ENCODE peak calls at places on chromosomes 7 and 10, in eight cellular contexts. J is H1, M is PC-9, Z is pancreas, O is GM23338, X is transverse colon, H is psoas muscle, L is HL-60. D is an unnamed sample.

GRCh38 chr10:21398549-21399345 is 126.7 kb downstream of the SKIDA1 start:
- DNase-seq in J (no peak), M (peak), Z (no peak), O (no peak), X (no peak), H (no peak), L (no peak), D (no peak)

GRCh38 chr10:123854003-123854402 is 37.6 kb downstream of the CPXM2 start:
- DNase-seq in J (no peak), M (no peak), Z (no peak), O (no peak), X (no peak), H (no peak), L (no peak), D (no peak)

GRCh38 chr7:116231543-116232401 is 21.4 kb downstream of the TES start:
- DNase-seq in J (no peak), M (no peak), Z (no peak), O (no peak), X (no peak), H (no peak), L (no peak), D (no peak)

GRCh38 chr10:103592186-103593021 is 98.9 kb downstream of the NEURL1 start:
- DNase-seq in J (peak), M (peak), Z (peak), O (peak), X (peak), H (peak), L (no peak), D (peak)

GRCh38 chr7:31488562-31489203 is 25.2 kb upstream of the ITPRID1 start:
- DNase-seq in J (peak), M (peak), Z (no peak), O (peak), X (peak), H (no peak), L (peak), D (no peak)

GRCh38 chr7:30173058-30173897 is 38.5 kb downstream of the MTURN start:
- DNase-seq in J (no peak), M (peak), Z (peak), O (no peak), X (peak), H (peak), L (no peak), D (peak)

GRCh38 chr10:34505338-34505737 is 309.8 kb downstream of the PARD3 start:
- DNase-seq in J (no peak), M (no peak), Z (no peak), O (no peak), X (no peak), H (no peak), L (no peak), D (no peak)

GRCh38 chr7:31883761-31884164 is 186.4 kb downstream of the PDE1C start:
- DNase-seq in J (no peak), M (no peak), Z (no peak), O (no peak), X (no peak), H (no peak), L (peak), D (peak)

GRCh38 chr7:33853361-33854062 is 51.8 kb upstream of the BMPER start:
- DNase-seq in J (no peak), M (no peak), Z (no peak), O (no peak), X (no peak), H (no peak), L (no peak), D (no peak)

GRCh38 chr7:136887317-136887716 is 18.9 kb downstream of the CHRM2 start:
- DNase-seq in J (no peak), M (no peak), Z (no peak), O (no peak), X (no peak), H (no peak), L (no peak), D (no peak)

GRCh38 chr7:134602921-134603394 is 43.7 kb upstream of the BPGM start:
- DNase-seq in J (no peak), M (no peak), Z (no peak), O (no peak), X (no peak), H (no peak), L (peak), D (no peak)

GRCh38 chr10:123573236-123574147 is 92.7 kb upstream of the GPR26 start:
- DNase-seq in J (peak), M (peak), Z (peak), O (peak), X (peak), H (no peak), L (peak), D (no peak)

GRCh38 chr10:3399756-3400155 is 227.2 kb upstream of the PITRM1 start:
- DNase-seq in J (no peak), M (peak), Z (no peak), O (no peak), X (no peak), H (no peak), L (no peak), D (no peak)

GRCh38 chr10:90023950-90024349 is 322.6 kb downstream of the KIF20B start:
- DNase-seq in J (no peak), M (no peak), Z (no peak), O (no peak), X (no peak), H (no peak), L (no peak), D (no peak)

GRCh38 chr10:48444266-48444665 is 137.8 kb downstream of the MAPK8 start:
- DNase-seq in J (no peak), M (no peak), Z (no peak), O (peak), X (no peak), H (no peak), L (no peak), D (peak)

GRCh38 chr10:92157374-92157773 is 133.5 kb downstream of the CPEB3 start:
- DNase-seq in J (no peak), M (no peak), Z (no peak), O (no peak), X (no peak), H (no peak), L (no peak), D (no peak)

GRCh38 chr10:91590904-91591791 is 41.7 kb downstream of the PPP1R3C start:
- DNase-seq in J (no peak), M (no peak), Z (peak), O (no peak), X (peak), H (peak), L (no peak), D (no peak)

GRCh38 chr10:127845756-127846155 is 47.0 kb downstream of the CLRN3 start:
- DNase-seq in J (no peak), M (no peak), Z (no peak), O (no peak), X (no peak), H (no peak), L (no peak), D (no peak)

GRCh38 chr10:31808258-31809218 is 120.1 kb downstream of the ARHGAP12 start:
- DNase-seq in J (no peak), M (no peak), Z (no peak), O (peak), X (peak), H (peak), L (peak), D (peak)

GRCh38 chr10:58638406-58638805 is 125.7 kb downstream of the BICC1 start:
- DNase-seq in J (no peak), M (no peak), Z (no peak), O (no peak), X (no peak), H (no peak), L (no peak), D (no peak)

GRCh38 chr10:104085801-104086400 is at the start of gene COL17A1:
- DNase-seq in J (no peak), M (no peak), Z (no peak), O (no peak), X (peak), H (no peak), L (no peak), D (no peak)

GRCh38 chr7:727806-728460 is 852 bp upstream of the PRKAR1B start:
- DNase-seq in J (no peak), M (no peak), Z (no peak), O (peak), X (no peak), H (no peak), L (no peak), D (no peak)

GRCh38 chr7:128076831-128077271 is 45.6 kb upstream of the LRRC4 start:
- DNase-seq in J (no peak), M (peak), Z (peak), O (no peak), X (peak), H (peak), L (peak), D (no peak)

GRCh38 chr7:44987996-44988395 is 9.2 kb upstream of the MYO1G start:
- DNase-seq in J (no peak), M (no peak), Z (no peak), O (no peak), X (no peak), H (no peak), L (no peak), D (no peak)

GRCh38 chr7:124764847-124765400 is 668 bp downstream of the GPR37 start:
- DNase-seq in J (no peak), M (peak), Z (no peak), O (peak), X (peak), H (peak), L (no peak), D (no peak)

GRCh38 chr7:41028591-41028990 is 674.3 kb downstream of the INHBA start:
- DNase-seq in J (no peak), M (no peak), Z (no peak), O (no peak), X (no peak), H (no peak), L (no peak), D (no peak)

GRCh38 chr7:5231811-5232484 is 41.9 kb downstream of the WIPI2 start:
- DNase-seq in J (no peak), M (no peak), Z (no peak), O (no peak), X (peak), H (peak), L (no peak), D (peak)

GRCh38 chr7:77587276-77587675 is 50.2 kb downstream of the PTPN12 start:
- DNase-seq in J (no peak), M (no peak), Z (no peak), O (no peak), X (no peak), H (no peak), L (no peak), D (no peak)

GRCh38 chr7:129671276-129671675 is 59.8 kb downstream of the NRF1 start:
- DNase-seq in J (no peak), M (no peak), Z (no peak), O (no peak), X (no peak), H (no peak), L (no peak), D (no peak)

GRCh38 chr7:33719059-33719581 is 186.2 kb upstream of the BMPER start:
- DNase-seq in J (no peak), M (no peak), Z (no peak), O (no peak), X (no peak), H (peak), L (no peak), D (no peak)

GRCh38 chr10:131859341-131860020 is 41.3 kb upstream of the PPP2R2D start:
- DNase-seq in J (no peak), M (no peak), Z (no peak), O (no peak), X (no peak), H (no peak), L (no peak), D (no peak)

GRCh38 chr7:26868841-26869505 is 4.6 kb upstream of the SKAP2 start:
- DNase-seq in J (no peak), M (no peak), Z (no peak), O (no peak), X (no peak), H (no peak), L (no peak), D (no peak)

GRCh38 chr7:76011437-76011836 is 17.0 kb upstream of the TMEM120A start:
- DNase-seq in J (no peak), M (no peak), Z (no peak), O (no peak), X (no peak), H (peak), L (no peak), D (no peak)

GRCh38 chr10:57026307-57026706 is 665.2 kb upstream of the ZWINT start:
- DNase-seq in J (no peak), M (no peak), Z (no peak), O (no peak), X (no peak), H (no peak), L (no peak), D (no peak)

GRCh38 chr10:116053910-116054309 is 219.1 kb downstream of the GFRA1 start:
- DNase-seq in J (peak), M (no peak), Z (no peak), O (peak), X (no peak), H (peak), L (no peak), D (no peak)

GRCh38 chr10:60399343-60399742 is 9.7 kb upstream of the ANK3 start:
- DNase-seq in J (no peak), M (no peak), Z (no peak), O (peak), X (no peak), H (no peak), L (no peak), D (no peak)

GRCh38 chr7:149811221-149811620 is 27.0 kb upstream of the ZNF862 start:
- DNase-seq in J (no peak), M (no peak), Z (no peak), O (peak), X (no peak), H (no peak), L (no peak), D (no peak)
- TF ChIP-seq CTCF in J (no peak), M (peak), Z (no peak), O (peak), X (no peak), H (no peak), L (no peak), D (no peak)

DNA sequence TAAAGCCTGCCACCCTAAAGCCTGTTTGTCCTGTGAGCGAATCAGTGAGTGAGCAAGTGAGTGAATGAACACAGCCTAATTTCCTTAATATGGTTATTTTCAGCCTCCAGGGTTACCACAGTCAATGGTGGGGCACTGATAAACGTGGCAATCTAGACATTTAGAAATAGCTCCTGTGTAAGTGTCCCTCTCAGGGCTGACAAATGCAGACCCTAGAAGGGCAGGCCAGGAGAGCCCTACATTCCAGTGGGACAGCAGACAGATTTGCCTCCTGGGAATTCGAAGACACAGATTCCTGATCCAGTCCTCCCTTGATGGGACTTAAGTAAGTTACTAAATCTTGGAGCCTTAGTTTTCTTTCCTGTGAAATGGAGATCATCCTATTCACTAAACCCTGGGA is 54.6 kb upstream of the TM9SF3 start:
- DNase-seq in J (no peak), M (no peak), Z (no peak), O (no peak), X (no peak), H (no peak), L (no peak), D (no peak)
- H3K27ac ChIP-seq in J (no peak), M (no peak), Z (peak), O (no peak), X (no peak), H (no peak), L (no peak), D (no peak)

DNA sequence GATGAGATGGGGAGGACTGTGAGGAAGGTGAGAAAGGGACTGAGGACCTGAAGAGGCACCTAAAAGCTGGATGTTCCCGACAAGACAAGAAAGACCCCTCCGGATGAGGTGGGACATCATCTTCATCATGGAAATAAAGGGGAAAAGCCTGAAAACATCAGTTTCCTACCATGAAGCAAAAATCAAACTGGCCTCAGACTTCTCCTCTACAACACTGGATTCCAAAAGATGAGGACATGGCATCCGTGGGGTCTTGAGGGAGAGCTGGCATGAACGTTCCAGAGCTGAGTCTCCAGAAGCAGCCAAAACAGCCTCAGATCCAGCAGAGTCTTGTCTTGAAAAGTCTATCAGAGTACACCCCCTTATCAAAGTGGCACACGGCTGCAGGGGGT is 44.5 kb downstream of the DIP2C start:
- DNase-seq in J (no peak), M (no peak), Z (no peak), O (no peak), X (peak), H (no peak), L (no peak), D (no peak)
- H3K4me3 ChIP-seq in J (no peak), M (no peak), Z (no peak), O (no peak), X (no peak), H (no peak), L (no peak), D (no peak)

GRCh38 chr7:156819733-156820295 is 73.2 kb downstream of the LMBR1 start:
- DNase-seq in J (no peak), M (no peak), Z (no peak), O (no peak), X (no peak), H (no peak), L (no peak), D (no peak)
- TF ChIP-seq CTCF in J (no peak), M (no peak), Z (no peak), O (no peak), X (no peak), H (no peak), L (no peak), D (no peak)

DNA sequence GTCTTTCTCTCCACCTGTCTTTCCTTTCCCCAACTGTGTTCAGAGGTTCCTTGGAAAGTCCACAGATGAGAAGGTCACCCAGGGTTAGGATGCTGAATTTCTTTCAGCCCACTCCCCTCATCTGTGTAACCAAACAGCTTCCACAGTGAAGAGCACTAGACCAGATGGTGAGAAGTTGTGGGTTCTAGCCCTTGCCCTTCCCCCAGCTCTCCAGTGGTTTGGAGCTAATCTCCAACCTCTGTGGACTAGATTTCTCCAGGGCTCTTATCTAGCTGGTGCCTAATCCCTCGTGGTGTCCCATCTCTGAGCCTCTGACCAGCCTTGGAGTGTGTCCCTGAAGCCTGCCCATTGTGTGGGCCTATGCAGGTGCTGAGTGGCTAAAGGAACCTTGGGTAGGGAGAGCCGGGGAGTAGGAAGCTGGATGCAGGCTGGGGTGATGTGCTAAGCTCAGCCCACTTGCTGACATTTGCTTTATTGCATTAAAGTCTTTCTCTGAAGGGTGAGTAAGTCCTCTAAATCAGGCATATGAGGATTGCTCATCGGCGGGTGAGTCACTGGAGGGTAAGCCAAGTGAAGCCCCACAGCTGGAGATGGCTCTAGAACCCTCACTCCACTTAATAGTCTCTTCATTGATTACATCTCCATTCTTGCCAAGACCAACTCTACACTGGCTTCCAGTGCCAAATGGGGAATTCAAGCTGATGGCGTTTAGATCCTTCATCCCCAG is 14.9 kb downstream of the DUSP5 start:
- DNase-seq in J (no peak), M (no peak), Z (no peak), O (no peak), X (no peak), H (no peak), L (no peak), D (no peak)
- H3K27ac ChIP-seq in J (no peak), M (peak), Z (no peak), O (no peak), X (no peak), H (no peak), L (no peak), D (no peak)

GRCh38 chr7:47513741-47514241 is 68.1 kb downstream of the TNS3 start:
- DNase-seq in J (no peak), M (no peak), Z (no peak), O (no peak), X (no peak), H (no peak), L (no peak), D (peak)
- H3K4me3 ChIP-seq in J (no peak), M (no peak), Z (no peak), O (no peak), X (no peak), H (no peak), L (no peak), D (no peak)

DNA sequence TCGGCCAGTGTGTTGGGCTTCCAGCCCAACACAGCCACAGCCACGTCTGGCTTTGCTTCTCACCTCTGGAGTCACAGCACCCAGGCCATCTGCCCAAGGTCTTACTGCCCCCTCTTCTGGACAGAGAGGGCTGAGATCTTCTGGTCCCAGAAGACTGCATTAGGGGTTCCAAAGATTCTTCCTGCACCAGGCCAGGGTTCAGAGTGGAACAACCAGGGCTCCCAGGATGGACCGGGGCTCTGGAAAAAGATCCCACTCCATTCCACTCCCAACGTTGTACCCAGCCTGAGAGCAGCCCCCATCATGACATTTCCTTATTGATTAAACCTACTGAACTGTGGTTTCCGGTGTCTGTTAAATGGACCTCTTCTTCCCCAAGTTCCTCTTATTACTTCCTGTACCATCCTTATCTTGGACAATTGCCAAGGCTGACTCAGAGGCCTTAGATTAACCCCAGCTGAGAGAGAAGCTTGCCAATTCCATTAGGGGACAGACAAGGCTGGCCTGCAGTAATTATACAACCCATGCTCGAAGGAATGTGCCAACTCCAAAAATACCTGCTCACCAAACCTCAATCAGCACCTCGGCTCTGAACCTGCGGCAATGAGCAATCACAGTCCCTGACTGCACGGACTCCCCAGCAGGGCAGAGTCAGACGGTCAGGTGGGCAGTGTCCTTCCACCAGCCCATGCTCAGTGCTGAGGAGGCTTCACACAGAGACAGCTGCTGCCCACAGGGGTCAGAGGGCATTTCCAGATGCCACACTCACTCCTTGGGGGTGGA is 47.9 kb upstream of the NPFFR1 start:
- DNase-seq in J (no peak), M (peak), Z (peak), O (peak), X (peak), H (peak), L (peak), D (peak)
- TF ChIP-seq CTCF in J (peak), M (peak), Z (no peak), O (peak), X (peak), H (peak), L (peak), D (peak)

D was measured in dorsolateral prefrontal cortex.